ENCODE peak calls at places on chromosome 22, in five cellular contexts. E is NB4, U is cardiac fibroblast, S is BJ, I is endodermal cell. Q is an unnamed sample.

GRCh38 chr22:17767236-17768065 is 6.8 kb downstream of the BID start:
- DNase-seq in E (no peak), U (no peak), S (no peak), I (no peak), Q (no peak)

GRCh38 chr22:43488937-43489336 is 77.1 kb downstream of the MPPED1 start:
- DNase-seq in E (no peak), U (no peak), S (no peak), I (no peak), Q (no peak)

GRCh38 chr22:43823911-43824665 is 12.0 kb upstream of the EFCAB6 start:
- DNase-seq in E (no peak), U (no peak), S (no peak), I (no peak), Q (no peak)

GRCh38 chr22:21951931-21952465 is 650 bp downstream of the PPM1F start:
- DNase-seq in E (peak), U (peak), S (no peak), I (peak), Q (peak)

GRCh38 chr22:35872451-35872850 is 154.8 kb downstream of the APOL5 start:
- DNase-seq in E (no peak), U (no peak), S (no peak), I (no peak), Q (no peak)

GRCh38 chr22:17035246-17035645 is 27.2 kb upstream of the GAB4 start:
- DNase-seq in E (no peak), U (no peak), S (no peak), I (no peak), Q (no peak)

GRCh38 chr22:46810856-46811786 is 48.7 kb downstream of the TBC1D22A start:
- DNase-seq in E (no peak), U (no peak), S (no peak), I (peak), Q (no peak)

GRCh38 chr22:47156352-47157092 is 394.1 kb downstream of the TBC1D22A start:
- DNase-seq in E (no peak), U (no peak), S (no peak), I (no peak), Q (no peak)

GRCh38 chr22:47193606-47194316 is 431.3 kb downstream of the TBC1D22A start:
- DNase-seq in E (no peak), U (no peak), S (no peak), I (peak), Q (no peak)

GRCh38 chr22:45758603-45759002 is 87.0 kb downstream of the ATXN10 start:
- DNase-seq in E (no peak), U (no peak), S (peak), I (no peak), Q (no peak)

GRCh38 chr22:48906177-48906835 is 921.4 kb downstream of the BRD1 start:
- DNase-seq in E (no peak), U (no peak), S (no peak), I (peak), Q (no peak)

GRCh38 chr22:17842386-17842785 is 68.1 kb upstream of the BID start:
- DNase-seq in E (no peak), U (no peak), S (no peak), I (no peak), Q (peak)

GRCh38 chr22:30408388-30409101 is 11.7 kb downstream of the SEC14L2 start:
- DNase-seq in E (peak), U (no peak), S (peak), I (no peak), Q (peak)